ENCODE peak calls at places on chromosomes 4 and X, in six cellular contexts. G is ACHN, B is T-helper 2 cell, X is T-helper 9 cell, V is T1000, W is stromal cell of bone marrow. P is an unnamed sample.

GRCh38 chr4:7507381-7507780 is 72.7 kb upstream of the PSAPL1 start:
- DNase-seq in G (no peak), W (peak; percentile 18), X (no peak), V (no peak), B (no peak), P (no peak)

GRCh38 chr4:123421227-123421941 is 24.8 kb downstream of the SPRY1 start:
- DNase-seq in G (no peak), V (no peak), X (no peak), B (no peak), W (no peak), P (no peak)

GRCh38 chr4:172245493-172245892 is 432.3 kb downstream of the GALNTL6 start:
- DNase-seq in V (no peak), B (no peak), G (no peak), X (no peak), W (no peak), P (no peak)

GRCh38 chr4:48258845-48259397 is 10.7 kb downstream of the TEC start:
- DNase-seq in G (no peak), X (no peak), W (no peak), B (no peak), V (no peak), P (no peak)

GRCh38 chr4:86118696-86119095 is 241.2 kb downstream of the MAPK10 start:
- DNase-seq in B (no peak), G (no peak), W (no peak), V (no peak), X (no peak), P (no peak)

GRCh38 chr4:76781698-76782595 is 116.0 kb downstream of the SOWAHB start:
- DNase-seq in B (no peak), W (peak; percentile 94), V (peak; percentile 20), X (no peak), G (peak; percentile 78), P (no peak)

GRCh38 chr4:121061215-121061614 is 11.1 kb downstream of the NDNF start:
- DNase-seq in W (no peak), V (no peak), B (no peak), G (no peak), X (no peak), P (no peak)

GRCh38 chr4:15253346-15253745 is 174.5 kb upstream of the C1QTNF7 start:
- DNase-seq in V (no peak), X (no peak), W (no peak), G (no peak), B (no peak), P (no peak)

GRCh38 chr4:87097075-87097474 is 123.3 kb downstream of the KLHL8 start:
- DNase-seq in B (no peak), W (no peak), G (no peak), V (no peak), X (no peak), P (no peak)

GRCh38 chr4:1192493-1193205 is 20.3 kb upstream of the SPON2 start:
- DNase-seq in B (no peak), G (no peak), V (peak; percentile 47), W (no peak), X (no peak), P (peak; percentile 8)

GRCh38 chrX:7088968-7089615 is 58.4 kb upstream of the STS start:
- DNase-seq in X (peak; percentile 13), V (no peak), B (peak; percentile 8), G (no peak), W (no peak), P (no peak)

GRCh38 chr4:72320185-72320948 is 248.7 kb downstream of the ADAMTS3 start:
- DNase-seq in B (no peak), G (peak; percentile 44), X (no peak), W (no peak), V (no peak), P (no peak)

GRCh38 chr4:122218762-122219161 is 66.6 kb downstream of the BLTP1 start:
- DNase-seq in X (no peak), W (no peak), G (peak; percentile 32), B (no peak), V (no peak), P (no peak)

GRCh38 chr4:57136281-57136680 is 26.1 kb upstream of the IGFBP7 start:
- DNase-seq in V (no peak), X (no peak), B (no peak), G (peak; percentile 15), W (no peak), P (no peak)

GRCh38 chrX:42678133-42678532 is 99.8 kb downstream of the PPP1R2C start:
- DNase-seq in G (peak; percentile 0), W (no peak), X (no peak), V (no peak), B (no peak), P (no peak)

GRCh38 chr4:122602277-122603142 is 18.4 kb downstream of the IL21 start:
- DNase-seq in V (no peak), G (peak; percentile 60), W (no peak), X (no peak), B (no peak), P (no peak)

GRCh38 chr4:109077486-109077885 is 225.0 kb downstream of the COL25A1 start:
- DNase-seq in G (no peak), V (no peak), B (no peak), X (no peak), W (no peak), P (no peak)